ENCODE peak calls at places on chromosomes 3 and 15, in eight cellular contexts. I is astrocyte, O is AG04449, Z is psoas muscle, W is ovary, R is astrocyte of the spinal cord, C is Caco-2, E is hepatocyte. M is an unnamed sample.

GRCh38 chr3:107956991-107957467 is 133.8 kb downstream of the CD47 start:
- DNase-seq in Z (peak; percentile 78), W (peak; percentile 86), R (no peak), O (no peak), E (peak; percentile 71), C (no peak), I (peak; percentile 18), M (peak; percentile 72)

GRCh38 chr3:143657391-143657790 is 190.9 kb downstream of the SLC9A9 start:
- DNase-seq in I (no peak), Z (no peak), O (no peak), C (no peak), W (no peak), E (no peak), R (peak; percentile 32), M (no peak)

GRCh38 chr3:188975612-188976314 is 196.0 kb upstream of the TPRG1 start:
- DNase-seq in R (peak; percentile 47), E (peak; percentile 28), O (no peak), W (no peak), C (no peak), Z (no peak), I (no peak), M (no peak)

GRCh38 chr15:85757073-85757938 is 37.4 kb downstream of the KLHL25 start:
- DNase-seq in W (peak; percentile 12), C (no peak), R (no peak), I (no peak), E (no peak), Z (no peak), O (no peak), M (no peak)

GRCh38 chr3:66478923-66479322 is 21.9 kb downstream of the LRIG1 start:
- DNase-seq in E (no peak), R (no peak), Z (no peak), W (no peak), C (no peak), I (no peak), O (no peak), M (no peak)

GRCh38 chr3:157073810-157074209 is 86.1 kb downstream of the CCNL1 start:
- DNase-seq in Z (no peak), O (no peak), C (no peak), I (peak; percentile 72), R (peak; percentile 71), E (no peak), W (no peak), M (no peak)

GRCh38 chr3:157793745-157794144 is 290.5 kb upstream of the VEPH1 start:
- DNase-seq in C (no peak), R (no peak), I (no peak), E (no peak), O (no peak), W (no peak), Z (no peak), M (no peak)

GRCh38 chr3:133899309-133899708 is 3.6 kb upstream of the RAB6B start:
- DNase-seq in I (no peak), Z (no peak), O (no peak), C (no peak), E (no peak), R (no peak), W (no peak), M (no peak)

GRCh38 chr3:176796371-176796770 is 400.9 kb downstream of the TBL1XR1 start:
- DNase-seq in R (peak; percentile 15), Z (no peak), E (peak; percentile 8), W (no peak), C (no peak), I (peak; percentile 73), O (no peak), M (peak; percentile 1)

GRCh38 chr3:18556001-18556408 is 130.9 kb upstream of the SATB1 start:
- DNase-seq in I (no peak), E (no peak), C (no peak), W (no peak), Z (no peak), O (no peak), R (no peak), M (no peak)

GRCh38 chr3:154193174-154193573 is 72.0 kb downstream of the ARHGEF26 start:
- DNase-seq in I (no peak), R (no peak), Z (no peak), C (no peak), O (peak; percentile 19), W (no peak), E (no peak), M (no peak)

GRCh38 chr3:61589856-61590255 is 28.5 kb downstream of the PTPRG start:
- DNase-seq in R (peak; percentile 55), C (no peak), O (no peak), W (no peak), E (no peak), I (peak; percentile 49), Z (no peak), M (no peak)

GRCh38 chr15:81184188-81184587 is 12.5 kb upstream of the IL16 start:
- DNase-seq in I (peak; percentile 20), W (no peak), C (no peak), R (no peak), Z (peak; percentile 72), E (no peak), O (no peak), M (no peak)

GRCh38 chr3:124619887-124620599 is 110.2 kb upstream of the UMPS start:
- DNase-seq in Z (no peak), I (no peak), W (no peak), O (no peak), R (no peak), C (no peak), E (no peak), M (no peak)

GRCh38 chr3:168002786-168003368 is 92.8 kb downstream of the GOLIM4 start:
- DNase-seq in R (peak; percentile 68), O (no peak), E (peak; percentile 37), W (no peak), I (peak; percentile 62), Z (no peak), C (peak; percentile 5), M (peak; percentile 16)

GRCh38 chr3:110773413-110773954 is 298.1 kb upstream of the NECTIN3 start:
- DNase-seq in I (peak; percentile 86), R (peak; percentile 85), C (peak; percentile 81), O (peak; percentile 72), Z (no peak), E (peak; percentile 45), W (no peak), M (peak; percentile 85)

DNA sequence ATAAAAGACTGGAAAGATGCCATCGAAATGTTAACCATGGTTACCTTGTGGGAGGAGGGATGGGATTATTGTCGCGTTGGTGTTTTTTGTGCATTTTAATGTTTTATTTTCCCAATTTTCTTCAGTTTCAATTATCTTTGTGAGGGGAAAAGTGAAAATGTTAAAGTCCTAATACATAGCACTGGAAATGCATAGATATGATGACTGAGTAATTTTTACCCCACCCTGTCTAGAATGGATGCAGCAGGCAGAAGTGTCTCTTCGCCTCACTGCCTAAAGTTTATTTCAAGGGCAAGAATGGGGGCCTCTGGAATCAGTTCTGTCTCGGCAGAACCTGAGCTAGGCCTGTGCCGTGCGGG is 11.5 kb downstream of the FOXL2 start:
- DNase-seq in C (no peak), Z (no peak), R (no peak), E (no peak), I (no peak), O (no peak), W (no peak), M (no peak)
- H3K4me3 ChIP-seq in C (peak overlapping the region; percentile 60), Z (peak overlapping the region; percentile 66), R (peak overlapping the region; percentile 35), E (no peak overlapping the region), I (peak overlapping the region; percentile 38), O (no peak overlapping the region), W (no peak overlapping the region), M (no peak overlapping the region)

GRCh38 chr15:96359371-96359771 is 28.9 kb downstream of the NR2F2 start:
- DNase-seq in O (no peak), Z (no peak), C (no peak), W (no peak), I (no peak), R (no peak), E (no peak), M (no peak)

GRCh38 chr15:96359772-96360498 is 29.4 kb downstream of the NR2F2 start:
- DNase-seq in I (no peak), E (no peak), Z (no peak), R (peak; percentile 32), C (no peak), O (no peak), W (peak; percentile 75), M (no peak)

GRCh38 chr15:96361309-96362000 is 31.0 kb downstream of the NR2F2 start:
- DNase-seq in E (no peak), R (no peak), C (no peak), O (no peak), W (no peak), I (no peak), Z (no peak), M (no peak)

GRCh38 chr15:96362001-96362758 is 31.7 kb downstream of the NR2F2 start:
- DNase-seq in E (no peak), O (no peak), W (no peak), I (no peak), C (no peak), R (no peak), Z (no peak), M (no peak)

GRCh38 chr15:96360581-96361308 is 30.2 kb downstream of the NR2F2 start:
- DNase-seq in I (no peak), Z (no peak), R (no peak), O (no peak), C (no peak), E (no peak), W (peak; percentile 40), M (no peak)
- H3K4me3 ChIP-seq in I (peak overlapping the region; percentile 57), Z (peak overlapping the region; percentile 56), R (peak overlapping the region; percentile 47), O (peak overlapping the region; percentile 55), C (no peak overlapping the region), E (no peak overlapping the region), W (peak overlapping the region; percentile 56), M (peak overlapping the region; percentile 52)

GRCh38 chr3:120909602-120909878 is 1.5 kb downstream of the STXBP5L start:
- DNase-seq in E (no peak), C (no peak), R (no peak), I (no peak), Z (no peak), W (no peak), O (no peak), M (no peak)
- H3K4me3 ChIP-seq in E (peak overlapping the region; percentile 27), C (no peak overlapping the region), R (no peak overlapping the region), I (no peak overlapping the region), Z (no peak overlapping the region), W (peak overlapping the region; percentile 62), O (no peak overlapping the region), M (no peak overlapping the region)

GRCh38 chr3:87949189-87949878 is 109.5 kb downstream of the CGGBP1 start:
- DNase-seq in I (no peak), W (no peak), C (no peak), O (no peak), E (no peak), Z (no peak), R (no peak), M (no peak)
- H3K4me3 ChIP-seq in I (no peak overlapping the region), W (no peak overlapping the region), C (no peak overlapping the region), O (no peak overlapping the region), E (no peak overlapping the region), Z (no peak overlapping the region), R (no peak overlapping the region), M (no peak overlapping the region)

M was measured in skeletal muscle cell.